ENCODE peak calls at places on chromosome 20, in five cellular contexts. Y is astrocyte of the cerebellum, O is kidney epithelial cell, M is tibial artery, D is colonic mucosa. J is an unnamed sample.

GRCh38 chr20:9241721-9242427 is 173.0 kb downstream of the PLCB4 start:
- DNase-seq in M (no peak), O (no peak), Y (peak), D (peak), J (no peak)

GRCh38 chr20:63473555-63474449 is 1.3 kb upstream of the KCNQ2 start:
- DNase-seq in Y (no peak), D (no peak), M (no peak), O (no peak), J (no peak)

GRCh38 chr20:64093013-64093503 is 8.9 kb upstream of the LKAAEAR1 start:
- DNase-seq in O (no peak), Y (no peak), M (no peak), D (no peak), J (no peak)

GRCh38 chr20:52305843-52306242 is 114.3 kb upstream of the ZFP64 start:
- DNase-seq in Y (no peak), D (no peak), M (no peak), O (no peak), J (no peak)

GRCh38 chr20:19440660-19441527 is 228.5 kb downstream of the SLC24A3 start:
- DNase-seq in D (no peak), O (no peak), Y (no peak), M (no peak), J (no peak)

GRCh38 chr20:3781153-3781910 is at the start of gene SPEF1:
- DNase-seq in Y (peak), O (peak), D (peak), M (peak), J (peak)

GRCh38 chr20:5535211-5535756 is 214.9 kb upstream of the SHLD1 start:
- DNase-seq in M (no peak), Y (no peak), O (no peak), D (no peak), J (peak)

GRCh38 chr20:62064788-62065668 is 653 bp downstream of the TAF4 start:
- DNase-seq in M (no peak), O (no peak), D (no peak), Y (no peak), J (no peak)

GRCh38 chr20:47280228-47280627 is 76.3 kb downstream of the ZMYND8 start:
- DNase-seq in D (no peak), O (no peak), M (no peak), Y (no peak), J (no peak)

GRCh38 chr20:25083141-25083772 is 1.3 kb upstream of the VSX1 start:
- DNase-seq in O (no peak), D (no peak), M (no peak), Y (no peak), J (no peak)

GRCh38 chr20:25085756-25086495 is 4.0 kb upstream of the VSX1 start:
- DNase-seq in O (no peak), M (no peak), D (no peak), Y (no peak), J (no peak)

GRCh38 chr20:25082498-25082873 is 545 bp upstream of the VSX1 start:
- DNase-seq in Y (no peak), D (no peak), M (no peak), O (no peak), J (no peak)

GRCh38 chr20:25084616-25085187 is 2.8 kb upstream of the VSX1 start:
- DNase-seq in D (no peak), O (no peak), M (no peak), Y (no peak), J (no peak)

GRCh38 chr20:25083773-25084615 is 2.1 kb upstream of the VSX1 start:
- DNase-seq in D (no peak), Y (no peak), M (no peak), O (no peak), J (no peak)
- TF ChIP-seq CTCF in D (no peak), Y (peak), M (no peak), O (peak), J (no peak)

GRCh38 chr20:50381053-50381732 is 129.0 kb upstream of the PTPN1 start:
- DNase-seq in D (no peak), O (no peak), Y (no peak), M (no peak), J (no peak)

GRCh38 chr20:50380697-50381040 is 129.5 kb upstream of the PTPN1 start:
- DNase-seq in Y (no peak), D (peak), M (no peak), O (no peak), J (peak)

GRCh38 chr20:50378170-50379000 is 131.8 kb upstream of the PTPN1 start:
- DNase-seq in M (no peak), Y (no peak), D (no peak), O (no peak), J (no peak)

GRCh38 chr20:50379991-50380696 is 130.0 kb upstream of the PTPN1 start:
- DNase-seq in Y (no peak), M (no peak), D (no peak), O (no peak), J (no peak)

GRCh38 chr20:50379049-50379990 is 130.9 kb upstream of the PTPN1 start:
- DNase-seq in D (peak), O (no peak), Y (peak), M (peak), J (no peak)
- H3K4me3 ChIP-seq in D (peak), O (no peak), Y (no peak), M (peak), J (no peak)

GRCh38 chr20:53413188-53413631 is 180.4 kb downstream of the ZNF217 start:
- DNase-seq in Y (no peak), M (peak), D (peak), O (no peak), J (no peak)
- TF ChIP-seq CTCF in Y (peak), M (no peak), D (peak), O (peak), J (peak)

DNA sequence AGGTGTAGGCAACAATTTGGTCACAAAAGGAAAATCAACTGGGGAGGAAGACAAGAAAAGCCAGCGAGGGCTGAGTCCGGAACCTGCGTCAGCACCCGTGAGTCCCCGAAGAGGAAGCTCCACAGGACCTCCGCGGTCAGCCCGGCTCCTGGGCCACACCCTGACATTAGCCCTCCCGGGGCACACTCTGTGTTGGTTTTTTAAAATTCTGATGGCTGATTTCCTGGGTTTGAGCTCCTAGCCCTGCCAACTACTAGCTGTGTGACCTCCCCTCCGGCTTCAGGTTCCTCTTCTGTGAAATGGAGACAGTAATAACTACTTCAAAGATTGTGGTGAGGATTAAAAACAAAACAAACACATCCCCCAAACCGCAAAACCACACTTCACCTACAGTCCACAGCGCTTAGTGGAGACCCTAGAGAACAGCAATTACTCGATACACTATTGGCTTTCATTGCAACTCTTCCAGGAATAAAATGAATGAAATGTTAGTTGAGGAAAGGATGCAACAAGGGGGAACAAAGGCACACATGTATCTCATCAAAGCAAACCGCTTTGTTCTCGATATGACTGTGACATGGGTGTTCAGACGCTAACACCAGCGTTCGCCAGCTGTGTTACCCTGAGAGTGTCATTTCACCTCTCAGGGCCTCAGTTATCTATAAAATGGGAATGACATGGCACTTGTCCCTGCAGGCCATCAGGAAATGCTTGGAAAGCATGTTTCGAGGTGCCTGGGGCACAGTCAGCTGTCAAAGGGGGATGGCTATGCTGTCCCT is 984 bp downstream of the ZBP1 start:
- DNase-seq in M (no peak), D (peak), Y (no peak), O (no peak), J (no peak)
- H3K4me3 ChIP-seq in M (no peak), D (peak), Y (no peak), O (no peak), J (no peak)

DNA sequence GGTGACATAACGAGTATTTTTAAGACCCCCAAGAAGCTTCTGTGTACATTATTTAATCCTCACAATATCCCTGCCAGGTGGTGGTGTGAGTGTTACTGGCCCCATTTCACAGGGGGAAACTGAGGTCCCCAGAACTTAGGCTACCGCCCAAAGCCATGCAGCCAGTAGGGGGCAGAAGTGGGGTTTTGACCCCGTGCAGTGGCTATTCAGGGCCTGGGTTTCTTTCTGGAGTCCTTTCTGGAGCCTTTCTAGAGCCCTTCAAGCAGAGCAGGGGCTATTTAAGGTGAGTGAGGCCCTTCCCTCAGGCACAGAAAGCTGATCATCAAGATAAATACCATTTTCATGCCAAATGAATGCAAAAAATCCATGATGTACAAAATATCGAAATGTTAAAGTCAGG is 59.0 kb downstream of the CTCFL start:
- DNase-seq in O (no peak), Y (no peak), M (no peak), D (no peak), J (no peak)
- TF ChIP-seq CTCF in O (peak), Y (no peak), M (no peak), D (no peak), J (peak)

DNA sequence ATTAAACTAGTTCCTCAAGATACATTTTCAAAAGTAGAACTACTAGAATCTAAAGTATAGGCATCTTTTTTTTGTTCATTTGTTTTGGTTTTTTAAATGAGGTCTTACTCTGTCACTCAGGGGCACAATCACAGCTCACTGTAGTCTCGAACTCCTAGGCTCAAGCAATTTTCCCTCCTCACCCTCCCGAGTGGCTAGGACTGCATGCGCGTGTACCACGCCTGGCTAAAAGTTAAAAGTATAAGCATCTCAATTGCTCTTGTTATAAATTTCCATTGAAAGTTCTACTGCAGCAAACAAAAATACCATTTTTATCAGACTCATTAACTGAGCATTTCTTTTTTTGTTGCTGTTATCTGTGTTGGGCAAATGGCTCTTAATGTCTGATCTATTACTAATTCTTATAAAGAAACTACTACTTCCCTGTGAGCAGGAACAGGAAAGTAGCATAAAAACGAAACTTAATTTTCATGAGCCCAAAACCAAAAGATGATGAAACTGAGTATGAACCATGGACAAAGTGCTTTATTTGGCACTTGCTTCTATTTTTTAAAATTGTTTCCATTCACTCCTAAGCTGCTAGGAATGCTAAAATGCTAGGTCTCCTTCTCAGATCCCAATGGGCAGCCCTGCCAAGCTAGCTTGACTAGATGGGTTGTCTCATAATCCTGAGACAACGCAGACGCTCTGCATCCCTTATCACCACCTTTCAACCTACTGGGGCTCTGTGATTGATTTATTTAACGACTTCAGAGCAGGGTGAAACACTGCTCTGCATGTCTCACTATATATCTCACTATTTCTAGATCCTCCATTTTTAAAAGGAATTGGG is 36.9 kb downstream of the TRPC4AP start:
- DNase-seq in M (no peak), O (no peak), D (no peak), Y (peak), J (peak)
- H3K4me3 ChIP-seq in M (no peak), O (no peak), D (no peak), Y (no peak), J (no peak)

GRCh38 chr20:40966516-40967185 is 62.0 kb upstream of the TOP1 start:
- DNase-seq in Y (no peak), D (peak), M (no peak), O (no peak), J (no peak)
- TF ChIP-seq CTCF in Y (no peak), D (no peak), M (no peak), O (no peak), J (no peak)

GRCh38 chr20:10622657-10623418 is 51.0 kb downstream of the JAG1 start:
- DNase-seq in D (no peak), O (no peak), Y (peak), M (peak), J (peak)
- H3K4me3 ChIP-seq in D (no peak), O (no peak), Y (peak), M (peak), J (no peak)

J was measured in astrocyte of the spinal cord.